ENCODE peak calls at places on chromosomes 6 and 20, in nine cellular contexts. One of them, this sample, is unnamed.

GRCh38 chr6:52195886-52196285 is 9.7 kb downstream of the IL17A start:
- DNase-seq in stimulated activated CD8-positive, alpha-beta memory T cell treated with anti-CD3 and anti-CD28 coated beads, Interleukin-15, amount 100 ng/mL, for 24 hours: no peak
- DNase-seq in effector memory CD4-positive, alpha-beta T cell: no peak
- DNase-seq in GM12864: no peak
- DNase-seq in left ventricle myocardium inferior: no peak
- DNase-seq in putamen: no peak
- DNase-seq in NCI-H2081: no peak
- DNase-seq in AG08396: no peak
- DNase-seq in cerebellar cortex: no peak
- DNase-seq in this sample: no peak

GRCh38 chr20:50267041-50267865 is 76.6 kb downstream of the CEBPB start:
- DNase-seq in stimulated activated CD8-positive, alpha-beta memory T cell treated with anti-CD3 and anti-CD28 coated beads, Interleukin-15, amount 100 ng/mL, for 24 hours: no peak
- DNase-seq in NCI-H2081: no peak
- DNase-seq in cerebellar cortex: no peak
- DNase-seq in effector memory CD4-positive, alpha-beta T cell: no peak
- DNase-seq in GM12864: no peak
- DNase-seq in putamen: no peak
- DNase-seq in AG08396: peak; percentile 74
- DNase-seq in left ventricle myocardium inferior: peak; percentile 62
- DNase-seq in this sample: no peak

GRCh38 chr6:17484201-17484606 is 90.8 kb downstream of the CAP2 start:
- DNase-seq in cerebellar cortex: no peak
- DNase-seq in effector memory CD4-positive, alpha-beta T cell: no peak
- DNase-seq in NCI-H2081: peak; percentile 93
- DNase-seq in putamen: no peak
- DNase-seq in AG08396: no peak
- DNase-seq in stimulated activated CD8-positive, alpha-beta memory T cell treated with anti-CD3 and anti-CD28 coated beads, Interleukin-15, amount 100 ng/mL, for 24 hours: no peak
- DNase-seq in left ventricle myocardium inferior: no peak
- DNase-seq in GM12864: no peak
- DNase-seq in this sample: no peak

GRCh38 chr6:47161176-47161687 is 119.1 kb upstream of the ADGRF1 start:
- DNase-seq in stimulated activated CD8-positive, alpha-beta memory T cell treated with anti-CD3 and anti-CD28 coated beads, Interleukin-15, amount 100 ng/mL, for 24 hours: no peak
- DNase-seq in AG08396: no peak
- DNase-seq in putamen: peak; percentile 26
- DNase-seq in cerebellar cortex: no peak
- DNase-seq in GM12864: no peak
- DNase-seq in NCI-H2081: peak; percentile 45
- DNase-seq in left ventricle myocardium inferior: no peak
- DNase-seq in effector memory CD4-positive, alpha-beta T cell: no peak
- DNase-seq in this sample: peak; percentile 95

GRCh38 chr6:106796754-106797153 is 167.4 kb downstream of the QRSL1 start:
- DNase-seq in NCI-H2081: no peak
- DNase-seq in left ventricle myocardium inferior: no peak
- DNase-seq in AG08396: no peak
- DNase-seq in cerebellar cortex: no peak
- DNase-seq in putamen: no peak
- DNase-seq in GM12864: no peak
- DNase-seq in stimulated activated CD8-positive, alpha-beta memory T cell treated with anti-CD3 and anti-CD28 coated beads, Interleukin-15, amount 100 ng/mL, for 24 hours: no peak
- DNase-seq in effector memory CD4-positive, alpha-beta T cell: no peak
- DNase-seq in this sample: no peak

GRCh38 chr6:15207923-15208322 is 37.9 kb upstream of the JARID2 start:
- DNase-seq in left ventricle myocardium inferior: no peak
- DNase-seq in GM12864: no peak
- DNase-seq in NCI-H2081: no peak
- DNase-seq in stimulated activated CD8-positive, alpha-beta memory T cell treated with anti-CD3 and anti-CD28 coated beads, Interleukin-15, amount 100 ng/mL, for 24 hours: no peak
- DNase-seq in AG08396: peak; percentile 21
- DNase-seq in putamen: no peak
- DNase-seq in cerebellar cortex: no peak
- DNase-seq in effector memory CD4-positive, alpha-beta T cell: no peak
- DNase-seq in this sample: no peak

GRCh38 chr20:58867211-58867610 is 14.7 kb downstream of the GNAS start:
- DNase-seq in NCI-H2081: no peak
- DNase-seq in effector memory CD4-positive, alpha-beta T cell: no peak
- DNase-seq in stimulated activated CD8-positive, alpha-beta memory T cell treated with anti-CD3 and anti-CD28 coated beads, Interleukin-15, amount 100 ng/mL, for 24 hours: no peak
- DNase-seq in putamen: no peak
- DNase-seq in cerebellar cortex: no peak
- DNase-seq in left ventricle myocardium inferior: no peak
- DNase-seq in GM12864: no peak
- DNase-seq in AG08396: no peak
- DNase-seq in this sample: no peak

GRCh38 chr6:13715444-13715883 is 3.8 kb upstream of the RANBP9 start:
- DNase-seq in GM12864: no peak
- DNase-seq in NCI-H2081: no peak
- DNase-seq in effector memory CD4-positive, alpha-beta T cell: no peak
- DNase-seq in AG08396: no peak
- DNase-seq in left ventricle myocardium inferior: no peak
- DNase-seq in cerebellar cortex: no peak
- DNase-seq in stimulated activated CD8-positive, alpha-beta memory T cell treated with anti-CD3 and anti-CD28 coated beads, Interleukin-15, amount 100 ng/mL, for 24 hours: no peak
- DNase-seq in putamen: no peak
- DNase-seq in this sample: peak; percentile 79

GRCh38 chr6:170110201-170111140 is 180.4 kb downstream of the DLL1 start:
- DNase-seq in left ventricle myocardium inferior: peak; percentile 7
- DNase-seq in GM12864: no peak
- DNase-seq in stimulated activated CD8-positive, alpha-beta memory T cell treated with anti-CD3 and anti-CD28 coated beads, Interleukin-15, amount 100 ng/mL, for 24 hours: no peak
- DNase-seq in cerebellar cortex: no peak
- DNase-seq in effector memory CD4-positive, alpha-beta T cell: no peak
- DNase-seq in AG08396: no peak
- DNase-seq in putamen: no peak
- DNase-seq in NCI-H2081: no peak
- DNase-seq in this sample: no peak

GRCh38 chr6:106974337-106974998 is at the start of gene CD24:
- DNase-seq in effector memory CD4-positive, alpha-beta T cell: no peak
- DNase-seq in NCI-H2081: peak; percentile 65
- DNase-seq in AG08396: no peak
- DNase-seq in putamen: no peak
- DNase-seq in stimulated activated CD8-positive, alpha-beta memory T cell treated with anti-CD3 and anti-CD28 coated beads, Interleukin-15, amount 100 ng/mL, for 24 hours: no peak
- DNase-seq in cerebellar cortex: no peak
- DNase-seq in left ventricle myocardium inferior: no peak
- DNase-seq in GM12864: no peak
- DNase-seq in this sample: no peak

GRCh38 chr6:57040011-57040410 is 6.5 kb upstream of the KIAA1586 start:
- DNase-seq in NCI-H2081: peak; percentile 7
- DNase-seq in cerebellar cortex: no peak
- DNase-seq in GM12864: no peak
- DNase-seq in putamen: no peak
- DNase-seq in stimulated activated CD8-positive, alpha-beta memory T cell treated with anti-CD3 and anti-CD28 coated beads, Interleukin-15, amount 100 ng/mL, for 24 hours: no peak
- DNase-seq in AG08396: no peak
- DNase-seq in left ventricle myocardium inferior: no peak
- DNase-seq in effector memory CD4-positive, alpha-beta T cell: no peak
- DNase-seq in this sample: no peak

GRCh38 chr6:31041372-31041974 is 31.2 kb downstream of the MUC22 start:
- DNase-seq in AG08396: no peak
- DNase-seq in stimulated activated CD8-positive, alpha-beta memory T cell treated with anti-CD3 and anti-CD28 coated beads, Interleukin-15, amount 100 ng/mL, for 24 hours: no peak
- DNase-seq in putamen: no peak
- DNase-seq in cerebellar cortex: no peak
- DNase-seq in effector memory CD4-positive, alpha-beta T cell: no peak
- DNase-seq in left ventricle myocardium inferior: no peak
- DNase-seq in NCI-H2081: no peak
- DNase-seq in GM12864: no peak
- DNase-seq in this sample: no peak

GRCh38 chr6:33112148-33112547 is 36.4 kb downstream of the HLA-DPB1 start:
- DNase-seq in putamen: peak; percentile 23
- DNase-seq in cerebellar cortex: peak; percentile 95
- DNase-seq in stimulated activated CD8-positive, alpha-beta memory T cell treated with anti-CD3 and anti-CD28 coated beads, Interleukin-15, amount 100 ng/mL, for 24 hours: no peak
- DNase-seq in left ventricle myocardium inferior: no peak
- DNase-seq in AG08396: peak; percentile 85
- DNase-seq in GM12864: no peak
- DNase-seq in NCI-H2081: peak; percentile 18
- DNase-seq in effector memory CD4-positive, alpha-beta T cell: no peak
- DNase-seq in this sample: peak; percentile 87

GRCh38 chr6:98530732-98531131 is 303.6 kb upstream of the POU3F2 start:
- DNase-seq in cerebellar cortex: no peak
- DNase-seq in stimulated activated CD8-positive, alpha-beta memory T cell treated with anti-CD3 and anti-CD28 coated beads, Interleukin-15, amount 100 ng/mL, for 24 hours: no peak
- DNase-seq in NCI-H2081: no peak
- DNase-seq in effector memory CD4-positive, alpha-beta T cell: no peak
- DNase-seq in AG08396: no peak
- DNase-seq in putamen: peak; percentile 26
- DNase-seq in left ventricle myocardium inferior: no peak
- DNase-seq in GM12864: no peak
- DNase-seq in this sample: no peak

GRCh38 chr20:12925863-12926547 is 82.8 kb upstream of the SPTLC3 start:
- DNase-seq in stimulated activated CD8-positive, alpha-beta memory T cell treated with anti-CD3 and anti-CD28 coated beads, Interleukin-15, amount 100 ng/mL, for 24 hours: no peak
- DNase-seq in GM12864: no peak
- DNase-seq in putamen: no peak
- DNase-seq in AG08396: no peak
- DNase-seq in NCI-H2081: no peak
- DNase-seq in left ventricle myocardium inferior: no peak
- DNase-seq in cerebellar cortex: no peak
- DNase-seq in effector memory CD4-positive, alpha-beta T cell: no peak
- DNase-seq in this sample: no peak

GRCh38 chr20:63124092-63124781 is 91.7 kb downstream of the YTHDF1 start:
- DNase-seq in AG08396: peak; percentile 74
- DNase-seq in stimulated activated CD8-positive, alpha-beta memory T cell treated with anti-CD3 and anti-CD28 coated beads, Interleukin-15, amount 100 ng/mL, for 24 hours: no peak
- DNase-seq in putamen: no peak
- DNase-seq in left ventricle myocardium inferior: peak; percentile 6
- DNase-seq in GM12864: no peak
- DNase-seq in cerebellar cortex: no peak
- DNase-seq in effector memory CD4-positive, alpha-beta T cell: no peak
- DNase-seq in NCI-H2081: no peak
- DNase-seq in this sample: no peak

GRCh38 chr6:64227868-64228267 is 592.3 kb downstream of the PHF3 start:
- DNase-seq in stimulated activated CD8-positive, alpha-beta memory T cell treated with anti-CD3 and anti-CD28 coated beads, Interleukin-15, amount 100 ng/mL, for 24 hours: no peak
- DNase-seq in GM12864: no peak
- DNase-seq in putamen: no peak
- DNase-seq in effector memory CD4-positive, alpha-beta T cell: no peak
- DNase-seq in cerebellar cortex: no peak
- DNase-seq in left ventricle myocardium inferior: no peak
- DNase-seq in AG08396: no peak
- DNase-seq in NCI-H2081: no peak
- DNase-seq in this sample: no peak

GRCh38 chr6:93663111-93663510 is 243.8 kb upstream of the EPHA7 start:
- DNase-seq in putamen: no peak
- DNase-seq in cerebellar cortex: no peak
- DNase-seq in GM12864: no peak
- DNase-seq in NCI-H2081: no peak
- DNase-seq in stimulated activated CD8-positive, alpha-beta memory T cell treated with anti-CD3 and anti-CD28 coated beads, Interleukin-15, amount 100 ng/mL, for 24 hours: no peak
- DNase-seq in effector memory CD4-positive, alpha-beta T cell: no peak
- DNase-seq in AG08396: no peak
- DNase-seq in left ventricle myocardium inferior: no peak
- DNase-seq in this sample: no peak

GRCh38 chr20:56676001-56676400 is 46.9 kb downstream of the TFAP2C start:
- DNase-seq in stimulated activated CD8-positive, alpha-beta memory T cell treated with anti-CD3 and anti-CD28 coated beads, Interleukin-15, amount 100 ng/mL, for 24 hours: no peak
- DNase-seq in NCI-H2081: no peak
- DNase-seq in putamen: no peak
- DNase-seq in effector memory CD4-positive, alpha-beta T cell: no peak
- DNase-seq in GM12864: no peak
- DNase-seq in left ventricle myocardium inferior: no peak
- DNase-seq in AG08396: no peak
- DNase-seq in cerebellar cortex: no peak
- DNase-seq in this sample: no peak

GRCh38 chr20:8132632-8133587 is 844 bp downstream of the PLCB1 start:
- DNase-seq in cerebellar cortex: no peak
- DNase-seq in effector memory CD4-positive, alpha-beta T cell: peak; percentile 13
- DNase-seq in NCI-H2081: peak; percentile 41
- DNase-seq in stimulated activated CD8-positive, alpha-beta memory T cell treated with anti-CD3 and anti-CD28 coated beads, Interleukin-15, amount 100 ng/mL, for 24 hours: no peak
- DNase-seq in GM12864: no peak
- DNase-seq in putamen: no peak
- DNase-seq in left ventricle myocardium inferior: peak; percentile 28
- DNase-seq in AG08396: no peak
- DNase-seq in this sample: peak; percentile 74

GRCh38 chr6:6557871-6558270 is 30.6 kb upstream of the LY86 start:
- DNase-seq in NCI-H2081: no peak
- DNase-seq in putamen: no peak
- DNase-seq in stimulated activated CD8-positive, alpha-beta memory T cell treated with anti-CD3 and anti-CD28 coated beads, Interleukin-15, amount 100 ng/mL, for 24 hours: no peak
- DNase-seq in effector memory CD4-positive, alpha-beta T cell: no peak
- DNase-seq in cerebellar cortex: no peak
- DNase-seq in left ventricle myocardium inferior: no peak
- DNase-seq in AG08396: no peak
- DNase-seq in GM12864: no peak
- DNase-seq in this sample: no peak

GRCh38 chr6:159116343-159116742 is 52.9 kb upstream of the FNDC1 start:
- DNase-seq in AG08396: no peak
- DNase-seq in effector memory CD4-positive, alpha-beta T cell: no peak
- DNase-seq in cerebellar cortex: no peak
- DNase-seq in NCI-H2081: no peak
- DNase-seq in stimulated activated CD8-positive, alpha-beta memory T cell treated with anti-CD3 and anti-CD28 coated beads, Interleukin-15, amount 100 ng/mL, for 24 hours: no peak
- DNase-seq in putamen: no peak
- DNase-seq in GM12864: no peak
- DNase-seq in left ventricle myocardium inferior: peak; percentile 28
- DNase-seq in this sample: no peak

GRCh38 chr20:61760321-61761112 is 305.2 kb downstream of the TAF4 start:
- DNase-seq in stimulated activated CD8-positive, alpha-beta memory T cell treated with anti-CD3 and anti-CD28 coated beads, Interleukin-15, amount 100 ng/mL, for 24 hours: no peak
- DNase-seq in putamen: peak; percentile 71
- DNase-seq in effector memory CD4-positive, alpha-beta T cell: no peak
- DNase-seq in AG08396: no peak
- DNase-seq in GM12864: no peak
- DNase-seq in left ventricle myocardium inferior: no peak
- DNase-seq in NCI-H2081: no peak
- DNase-seq in cerebellar cortex: no peak
- DNase-seq in this sample: no peak

GRCh38 chr6:14321992-14322772 is 204.6 kb downstream of the CD83 start:
- DNase-seq in putamen: no peak
- DNase-seq in effector memory CD4-positive, alpha-beta T cell: no peak
- DNase-seq in AG08396: no peak
- DNase-seq in NCI-H2081: no peak
- DNase-seq in stimulated activated CD8-positive, alpha-beta memory T cell treated with anti-CD3 and anti-CD28 coated beads, Interleukin-15, amount 100 ng/mL, for 24 hours: no peak
- DNase-seq in cerebellar cortex: no peak
- DNase-seq in left ventricle myocardium inferior: peak; percentile 22
- DNase-seq in GM12864: no peak
- DNase-seq in this sample: no peak

GRCh38 chr6:90088009-90088408 is 193.7 kb downstream of the GJA10 start:
- DNase-seq in putamen: no peak
- DNase-seq in effector memory CD4-positive, alpha-beta T cell: no peak
- DNase-seq in NCI-H2081: no peak
- DNase-seq in stimulated activated CD8-positive, alpha-beta memory T cell treated with anti-CD3 and anti-CD28 coated beads, Interleukin-15, amount 100 ng/mL, for 24 hours: no peak
- DNase-seq in GM12864: no peak
- DNase-seq in AG08396: peak; percentile 14
- DNase-seq in left ventricle myocardium inferior: no peak
- DNase-seq in cerebellar cortex: no peak
- DNase-seq in this sample: peak; percentile 6

GRCh38 chr6:17994019-17994418 is 6.6 kb upstream of the KIF13A start:
- DNase-seq in left ventricle myocardium inferior: no peak
- DNase-seq in AG08396: no peak
- DNase-seq in putamen: no peak
- DNase-seq in cerebellar cortex: no peak
- DNase-seq in stimulated activated CD8-positive, alpha-beta memory T cell treated with anti-CD3 and anti-CD28 coated beads, Interleukin-15, amount 100 ng/mL, for 24 hours: no peak
- DNase-seq in effector memory CD4-positive, alpha-beta T cell: no peak
- DNase-seq in GM12864: no peak
- DNase-seq in NCI-H2081: no peak
- DNase-seq in this sample: no peak

GRCh38 chr6:1724616-1725015 is 114.9 kb downstream of the FOXC1 start:
- DNase-seq in cerebellar cortex: no peak
- DNase-seq in AG08396: no peak
- DNase-seq in effector memory CD4-positive, alpha-beta T cell: no peak
- DNase-seq in NCI-H2081: peak; percentile 45
- DNase-seq in putamen: no peak
- DNase-seq in stimulated activated CD8-positive, alpha-beta memory T cell treated with anti-CD3 and anti-CD28 coated beads, Interleukin-15, amount 100 ng/mL, for 24 hours: no peak
- DNase-seq in left ventricle myocardium inferior: peak; percentile 53
- DNase-seq in GM12864: no peak
- DNase-seq in this sample: no peak

GRCh38 chr6:52233975-52234823 is 10.1 kb downstream of the IL17F start:
- DNase-seq in stimulated activated CD8-positive, alpha-beta memory T cell treated with anti-CD3 and anti-CD28 coated beads, Interleukin-15, amount 100 ng/mL, for 24 hours: no peak
- DNase-seq in cerebellar cortex: peak; percentile 38
- DNase-seq in left ventricle myocardium inferior: no peak
- DNase-seq in NCI-H2081: peak; percentile 54
- DNase-seq in putamen: no peak
- DNase-seq in GM12864: peak; percentile 53
- DNase-seq in effector memory CD4-positive, alpha-beta T cell: no peak
- DNase-seq in AG08396: peak; percentile 55
- DNase-seq in this sample: peak; percentile 31

GRCh38 chr6:77470983-77471382 is 7.7 kb upstream of the HTR1B start:
- DNase-seq in NCI-H2081: no peak
- DNase-seq in stimulated activated CD8-positive, alpha-beta memory T cell treated with anti-CD3 and anti-CD28 coated beads, Interleukin-15, amount 100 ng/mL, for 24 hours: no peak
- DNase-seq in putamen: no peak
- DNase-seq in left ventricle myocardium inferior: no peak
- DNase-seq in GM12864: no peak
- DNase-seq in effector memory CD4-positive, alpha-beta T cell: no peak
- DNase-seq in cerebellar cortex: no peak
- DNase-seq in AG08396: no peak
- DNase-seq in this sample: no peak